ENCODE peak calls at places on chromosomes 4 and X, in seven cellular contexts. A is SK-N-SH, N is GM23248, K is astrocyte, Q is neural progenitor cell, J is IMR-90, Z is mammary epithelial cell. U is an unnamed sample. For H3K4me1, the result is how much of the 10 kb centered on the place peaks cover.

GRCh38 chrX:145865082-145865481 is 47.5 kb downstream of the SLITRK2 start:
- DNase-seq in A (no peak), Q (no peak), J (no peak), N (no peak), Z (no peak), K (no peak), U (no peak)

GRCh38 chr4:61838072-61838471 is 637.9 kb downstream of the ADGRL3 start:
- DNase-seq in N (no peak), Z (no peak), A (no peak), Q (no peak), K (no peak), J (no peak), U (no peak)

GRCh38 chr4:189615217-189615663 is 325.4 kb upstream of the FRG1 start:
- DNase-seq in J (no peak), K (no peak), N (no peak), A (no peak), Q (no peak), Z (no peak), U (no peak)

GRCh38 chr4:17072483-17072882 is 174.0 kb upstream of the LDB2 start:
- DNase-seq in A (no peak), J (peak), N (no peak), Z (no peak), K (peak), Q (no peak), U (no peak)

GRCh38 chrX:27336466-27337091 is 126.6 kb downstream of the PPP4R3C start:
- DNase-seq in N (peak), J (peak), A (peak), Q (peak), K (no peak), Z (peak), U (peak)

GRCh38 chrX:98299785-98300184 is 1416.1 kb downstream of the RPA4 start:
- DNase-seq in K (peak), Q (no peak), Z (no peak), J (no peak), A (no peak), N (no peak), U (no peak)

GRCh38 chrX:154730271-154730883 is 20.5 kb downstream of the GAB3 start:
- DNase-seq in N (peak), Z (no peak), Q (no peak), J (peak), K (peak), A (no peak), U (peak)

GRCh38 chr4:99855677-99856076 is 38.5 kb downstream of the LAMTOR3 start:
- DNase-seq in K (no peak), J (no peak), N (no peak), Q (no peak), Z (no peak), A (no peak), U (no peak)

GRCh38 chrX:18101087-18101486 is 119.6 kb downstream of the BEND2 start:
- DNase-seq in Z (no peak), Q (no peak), J (no peak), N (no peak), K (no peak), A (no peak), U (no peak)

GRCh38 chr4:38715076-38715475 is 51.1 kb downstream of the KLF3 start:
- DNase-seq in J (no peak), Z (peak), N (peak), A (no peak), K (no peak), Q (no peak), U (peak)

GRCh38 chrX:130485870-130486269 is 84.1 kb downstream of the RBMX2 start:
- DNase-seq in Q (no peak), Z (no peak), J (no peak), N (no peak), K (no peak), A (no peak), U (no peak)

GRCh38 chrX:97704474-97704873 is 820.8 kb downstream of the RPA4 start:
- DNase-seq in J (no peak), A (no peak), N (no peak), Z (no peak), K (no peak), Q (no peak), U (no peak)

GRCh38 chr4:77818667-77819408 is at the start of gene CNOT6L:
- DNase-seq in J (peak), Q (peak), N (peak), A (peak), Z (peak), K (peak), U (peak)

GRCh38 chrX:73838123-73838522 is 275.1 kb downstream of the CHIC1 start:
- DNase-seq in J (no peak), K (no peak), N (no peak), Z (no peak), A (no peak), Q (no peak), U (no peak)

GRCh38 chrX:73839152-73839551 is 276.2 kb downstream of the CHIC1 start:
- DNase-seq in N (no peak), Z (no peak), K (no peak), J (no peak), A (no peak), Q (no peak), U (no peak)

GRCh38 chrX:73842541-73843234 is 279.7 kb downstream of the CHIC1 start:
- DNase-seq in K (no peak), J (no peak), N (no peak), Q (no peak), Z (no peak), A (no peak), U (no peak)

GRCh38 chrX:73840120-73840924 is 277.3 kb downstream of the CHIC1 start:
- DNase-seq in N (no peak), Z (no peak), K (no peak), A (no peak), J (no peak), Q (no peak), U (no peak)

GRCh38 chrX:73841337-73841736 is 278.3 kb downstream of the CHIC1 start:
- DNase-seq in A (no peak), Q (no peak), K (no peak), J (no peak), N (no peak), Z (no peak), U (no peak)
- H3K9ac ChIP-seq in A (no peak), Q (no peak), K (no peak), J (no peak), N (no peak), Z (no peak), U (no peak)

GRCh38 chrX:24153796-24154189 is 4.3 kb downstream of the ZFX start:
- DNase-seq in Q (no peak), J (no peak), Z (no peak), N (no peak), A (peak), K (no peak), U (no peak)

GRCh38 chrX:24156177-24156576 is 6.6 kb downstream of the ZFX start:
- DNase-seq in A (no peak), Z (no peak), J (no peak), N (no peak), K (no peak), Q (no peak), U (no peak)

GRCh38 chrX:24151513-24151912 is 2.0 kb downstream of the ZFX start:
- DNase-seq in N (peak), Q (no peak), Z (no peak), K (no peak), A (no peak), J (no peak), U (no peak)

GRCh38 chrX:24154490-24155034 is 5.0 kb downstream of the ZFX start:
- DNase-seq in A (peak), Q (no peak), J (peak), Z (no peak), N (peak), K (no peak), U (peak)

GRCh38 chrX:24153175-24153795 is 3.8 kb downstream of the ZFX start:
- DNase-seq in Q (peak), N (peak), A (no peak), Z (peak), K (no peak), J (no peak), U (peak)
- H3K4me3 ChIP-seq in Q (no peak), N (peak), A (peak), Z (no peak), K (no peak), J (no peak), U (peak)

GRCh38 chr4:140240237-140240636 is 86.3 kb upstream of the MAML3 start:
- DNase-seq in A (no peak), Q (no peak), Z (no peak), N (no peak), J (no peak), K (no peak), U (no peak)
- H3K4me1 ChIP-seq in A (under half), Q (half or more), Z (under half), N (under half), J (under half), K (under half), U (under half)

GRCh38 chr4:182089326-182089725 is 153.9 kb upstream of the TENM3 start:
- DNase-seq in J (no peak), K (no peak), N (peak), Q (peak), A (no peak), Z (no peak), U (no peak)

GRCh38 chr4:182083681-182084410 is 159.4 kb upstream of the TENM3 start:
- DNase-seq in Q (no peak), J (no peak), Z (no peak), K (no peak), A (no peak), N (no peak), U (no peak)

GRCh38 chr4:182090186-182090585 is 153.0 kb upstream of the TENM3 start:
- DNase-seq in N (no peak), A (peak), K (no peak), J (no peak), Z (no peak), Q (no peak), U (no peak)

GRCh38 chr4:182082910-182083309 is 160.3 kb upstream of the TENM3 start:
- DNase-seq in K (no peak), Z (no peak), N (no peak), A (no peak), Q (no peak), J (no peak), U (no peak)

GRCh38 chr4:182085051-182085480 is 158.1 kb upstream of the TENM3 start:
- DNase-seq in Q (peak), N (peak), J (no peak), K (peak), Z (no peak), A (no peak), U (peak)
- H3K9ac ChIP-seq in Q (no peak), N (no peak), J (no peak), K (peak), Z (no peak), A (no peak), U (no peak)